ENCODE peak calls at places on chromosomes 1 and 21, in four cellular contexts. Y is HepG2, E is K562, X is SK-N-SH. B is an unnamed sample.

GRCh38 chr1:208270679-208271111 is 26.5 kb upstream of the PLXNA2 start:
- DNase-seq in Y (no peak), E (no peak), X (no peak), B (no peak)

GRCh38 chr1:204736861-204737260 is 51.3 kb upstream of the LRRN2 start:
- DNase-seq in Y (no peak), E (no peak), X (no peak), B (no peak)

GRCh38 chr1:203380395-203381150 is 29.7 kb upstream of the FMOD start:
- DNase-seq in Y (no peak), E (no peak), X (no peak), B (no peak)

GRCh38 chr1:51642739-51643142 is 25.8 kb downstream of the OSBPL9 start:
- DNase-seq in Y (no peak), E (no peak), X (no peak), B (no peak)

GRCh38 chr1:179036844-179037465 is 11.3 kb downstream of the FAM20B start:
- DNase-seq in Y (no peak), E (no peak), X (no peak), B (no peak)

GRCh38 chr1:164735315-164736052 is 176.5 kb downstream of the PBX1 start:
- DNase-seq in Y (no peak), E (no peak), X (no peak), B (no peak)

GRCh38 chr21:42841156-42841915 is 38.0 kb downstream of the WDR4 start:
- DNase-seq in Y (no peak), E (peak), X (peak), B (peak)

GRCh38 chr21:33070921-33071877 is 1.3 kb downstream of the OLIG1 start:
- DNase-seq in Y (no peak), E (no peak), X (peak), B (peak)

GRCh38 chr1:160884579-160884978 is 401 bp downstream of the ITLN1 start:
- DNase-seq in Y (peak), E (no peak), X (peak), B (no peak)

GRCh38 chr1:109804660-109805059 is 40.9 kb upstream of the EPS8L3 start:
- DNase-seq in Y (no peak), E (no peak), X (no peak), B (no peak)

GRCh38 chr1:202923533-202923932 is 3.5 kb downstream of the KLHL12 start:
- DNase-seq in Y (no peak), E (no peak), X (no peak), B (no peak)

GRCh38 chr1:27137544-27138075 is 17.3 kb downstream of the SLC9A1 start:
- DNase-seq in Y (peak), E (peak), X (peak), B (no peak)

GRCh38 chr21:25170681-25171080 is 436.6 kb downstream of the MRPL39 start:
- DNase-seq in Y (no peak), E (no peak), X (no peak), B (no peak)

GRCh38 chr1:206904423-206905142 is 7.3 kb downstream of the IL24 start:
- DNase-seq in Y (no peak), E (no peak), X (no peak), B (no peak)

GRCh38 chr1:23483327-23484252 is at the start of gene ASAP3:
- DNase-seq in Y (peak), E (peak), X (peak), B (peak)

GRCh38 chr1:23481026-23481597 is 2.9 kb downstream of the ASAP3 start:
- DNase-seq in Y (no peak), E (no peak), X (no peak), B (no peak)

GRCh38 chr1:23481904-23482303 is 2.1 kb downstream of the ASAP3 start:
- DNase-seq in Y (no peak), E (no peak), X (no peak), B (no peak)

GRCh38 chr1:23485002-23485332 is 988 bp upstream of the ASAP3 start:
- DNase-seq in Y (no peak), E (no peak), X (no peak), B (no peak)

DNA sequence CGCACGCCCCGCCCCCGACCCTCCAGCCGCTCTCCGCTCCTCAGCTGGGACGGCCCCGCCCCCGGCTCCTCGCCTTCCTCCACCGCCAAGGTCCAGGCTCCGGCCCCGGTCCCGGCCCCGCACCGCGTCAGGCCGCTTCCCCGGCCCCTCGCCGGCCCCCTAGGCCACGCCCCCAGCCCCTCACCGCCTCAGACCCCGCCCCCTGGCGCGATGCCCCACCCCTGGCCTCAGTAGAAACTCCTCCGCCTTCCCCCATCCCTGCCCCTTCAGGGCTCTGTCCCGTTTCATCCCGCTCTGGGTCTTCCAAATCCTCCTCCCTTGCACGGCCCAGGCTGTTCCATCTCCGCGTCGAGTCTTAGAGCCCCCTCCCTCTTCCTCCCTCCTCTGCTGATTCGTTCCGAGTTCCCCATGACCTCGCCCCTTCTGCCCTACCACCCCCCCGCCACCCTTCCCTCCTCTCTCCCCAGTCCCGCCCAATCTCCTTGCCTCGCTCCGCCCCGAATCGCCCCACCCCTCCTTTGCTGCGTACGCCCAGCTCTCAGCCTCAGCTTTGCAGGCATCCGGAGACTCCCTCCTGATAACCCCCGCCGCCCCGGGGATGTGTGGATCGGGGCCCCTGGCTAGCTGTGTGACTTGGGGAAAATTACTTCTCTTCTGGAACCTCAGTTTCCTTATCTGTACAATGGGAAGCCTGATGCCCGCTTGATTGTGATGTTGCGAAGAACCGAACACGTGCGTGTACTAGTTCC is 448 bp upstream of the ASAP3 start:
- DNase-seq in Y (peak), E (peak), X (peak), B (peak)
- TF ChIP-seq FOXJ3 in Y (no peak), E (no peak), X (no peak), B (no peak)

GRCh38 chr1:11799099-11799498 is 6.7 kb downstream of the MTHFR start:
- DNase-seq in Y (no peak), E (no peak), X (no peak), B (no peak)
- TF ChIP-seq FOXJ3 in Y (no peak), E (no peak), X (no peak), B (no peak)

GRCh38 chr1:185823471-185823870 is 89.3 kb downstream of the HMCN1 start:
- DNase-seq in Y (no peak), E (no peak), X (no peak), B (no peak)

GRCh38 chr1:185819798-185820197 is 85.6 kb downstream of the HMCN1 start:
- DNase-seq in Y (no peak), E (no peak), X (no peak), B (no peak)

GRCh38 chr1:185824106-185824505 is 89.9 kb downstream of the HMCN1 start:
- DNase-seq in Y (no peak), E (no peak), X (no peak), B (no peak)

GRCh38 chr1:185825556-185825955 is 91.4 kb downstream of the HMCN1 start:
- DNase-seq in Y (no peak), E (no peak), X (no peak), B (no peak)

GRCh38 chr1:185821612-185822385 is 87.6 kb downstream of the HMCN1 start:
- DNase-seq in Y (no peak), E (no peak), X (no peak), B (no peak)
- TF ChIP-seq FOXJ3 in Y (no peak), E (no peak), X (no peak), B (no peak)

GRCh38 chr1:54391450-54392071 is 14.6 kb downstream of the SSBP3 start:
- DNase-seq in Y (no peak), E (no peak), X (no peak), B (no peak)
- TF ChIP-seq FOXJ3 in Y (no peak), E (no peak), X (no peak), B (no peak)